ENCODE peak calls at places on chromosomes 6 and 20, in eight cellular contexts. B is mammary epithelial cell; S is Daoy; G is stimulated activated CD4-positive, alpha-beta T cell treated with anti-CD3 and anti-CD28 coated beads, Interleukin-15, amount 100 ng/mL, for 1 hour; O is activated CD8-positive, alpha-beta memory T cell treated with anti-CD3 and anti-CD28 coated beads, Interleukin-2, amount 10 ng/mL, durations not matched to agents 7 days and 5 days; T is NCI-H526; L is aorta; U is Right ventricle myocardium superior. N is an unnamed sample.

GRCh38 chr6:34924831-34925613 is 36.0 kb downstream of the ANKS1A start:
- DNase-seq in B (no peak), U (no peak), L (no peak), O (no peak), S (no peak), T (no peak), G (no peak), N (no peak)

GRCh38 chr6:163583558-163583957 is 169.0 kb downstream of the QKI start:
- DNase-seq in U (no peak), L (no peak), T (no peak), B (no peak), G (no peak), O (no peak), S (peak; percentile 33), N (no peak)

GRCh38 chr20:58719971-58720371 is 27.4 kb downstream of the NPEPL1 start:
- DNase-seq in B (no peak), O (no peak), L (peak; percentile 33), U (peak; percentile 11), S (no peak), G (no peak), T (no peak), N (no peak)

GRCh38 chr6:2030682-2031244 is 214.6 kb downstream of the GMDS start:
- DNase-seq in B (no peak), O (no peak), T (peak; percentile 72), L (no peak), U (no peak), G (no peak), S (no peak), N (no peak)

GRCh38 chr6:21597706-21598273 is 4.2 kb downstream of the SOX4 start:
- DNase-seq in S (no peak), G (no peak), L (no peak), B (peak; percentile 35), T (peak; percentile 51), U (no peak), O (no peak), N (peak; percentile 56)

GRCh38 chr6:29631860-29632731 is 887 bp downstream of the GABBR1 start:
- DNase-seq in T (peak; percentile 76), U (peak; percentile 81), O (peak; percentile 62), B (peak; percentile 52), L (peak; percentile 90), S (peak; percentile 78), G (peak; percentile 23), N (peak; percentile 86)

GRCh38 chr6:139925894-139926641 is 551.6 kb upstream of the CITED2 start:
- DNase-seq in G (no peak), B (no peak), T (peak; percentile 88), S (peak; percentile 88), O (no peak), L (no peak), U (no peak), N (no peak)

GRCh38 chr20:22575087-22575721 is 9.2 kb downstream of the FOXA2 start:
- DNase-seq in S (peak; percentile 59), G (no peak), B (no peak), O (no peak), L (no peak), U (no peak), T (peak; percentile 34), N (no peak)

GRCh38 chr20:22288957-22289356 is 295.4 kb downstream of the FOXA2 start:
- DNase-seq in B (peak; percentile 73), L (no peak), S (peak; percentile 17), O (no peak), U (no peak), G (no peak), T (no peak), N (no peak)

GRCh38 chr6:113671440-113671839 is 185.7 kb upstream of the MARCKS start:
- DNase-seq in B (no peak), L (no peak), U (no peak), T (no peak), O (no peak), G (no peak), S (no peak), N (no peak)

GRCh38 chr6:168097621-168098430 is 18.8 kb upstream of the FRMD1 start:
- DNase-seq in S (no peak), B (no peak), U (peak; percentile 78), G (no peak), O (no peak), L (peak; percentile 61), T (peak; percentile 31), N (peak; percentile 74)

GRCh38 chr6:142523485-142523884 is 221.7 kb downstream of the ADGRG6 start:
- DNase-seq in T (no peak), O (no peak), B (no peak), L (no peak), S (no peak), G (no peak), U (no peak), N (no peak)

GRCh38 chr6:20438462-20439070 is 36.9 kb downstream of the E2F3 start:
- DNase-seq in T (peak; percentile 38), G (no peak), U (no peak), B (no peak), O (no peak), L (no peak), S (no peak), N (no peak)

GRCh38 chr6:113980937-113981554 is 10.1 kb upstream of the HDAC2 start:
- DNase-seq in G (no peak), S (peak; percentile 28), O (no peak), U (no peak), T (peak; percentile 50), B (no peak), L (no peak), N (no peak)

GRCh38 chr6:37650071-37650481 is 47.6 kb downstream of the MDGA1 start:
- DNase-seq in T (no peak), U (no peak), O (no peak), G (no peak), L (no peak), B (no peak), S (no peak), N (no peak)

GRCh38 chr20:17633221-17633849 is 48.7 kb downstream of the RRBP1 start:
- DNase-seq in G (no peak), B (no peak), O (no peak), U (peak; percentile 16), L (no peak), T (no peak), S (no peak), N (peak; percentile 48)

GRCh38 chr20:61049684-61050083 is 202.4 kb upstream of the CDH4 start:
- DNase-seq in S (no peak), L (no peak), G (no peak), O (no peak), B (no peak), U (no peak), T (no peak), N (no peak)

GRCh38 chr20:44616604-44616964 is 34.2 kb downstream of the PKIG start:
- DNase-seq in U (peak; percentile 80), G (no peak), L (peak; percentile 79), O (no peak), S (no peak), B (no peak), T (no peak), N (peak; percentile 76)

GRCh38 chr6:125254321-125254720 is 47.4 kb downstream of the HDDC2 start:
- DNase-seq in O (no peak), T (no peak), G (no peak), B (no peak), L (no peak), S (no peak), U (no peak), N (no peak)